ENCODE peak calls at places on chromosomes 3 and 15, in five cellular contexts. V is HepG2, W is H1, Y is GM12878, M is K562. Z is an unnamed sample.

GRCh38 chr3:183460059-183461052 is 31.9 kb upstream of the MCF2L2 start:
- DNase-seq in V (no peak), W (no peak), Y (no peak), M (no peak), Z (no peak)

GRCh38 chr3:159593927-159594605 is 394.6 kb upstream of the IL12A start:
- DNase-seq in V (no peak), W (no peak), Y (no peak), M (no peak), Z (no peak)

GRCh38 chr3:183502782-183503181 is 52.7 kb downstream of the KLHL6 start:
- DNase-seq in V (no peak), W (no peak), Y (no peak), M (no peak), Z (no peak)

GRCh38 chr3:197203714-197204146 is 94.7 kb downstream of the DLG1 start:
- DNase-seq in V (no peak), W (no peak), Y (no peak), M (no peak), Z (no peak)

GRCh38 chr3:55172913-55173312 is 245.1 kb upstream of the LRTM1 start:
- DNase-seq in V (no peak), W (no peak), Y (no peak), M (no peak), Z (no peak)

GRCh38 chr15:31495281-31495680 is 168.6 kb downstream of the KLF13 start:
- DNase-seq in V (no peak), W (no peak), Y (no peak), M (no peak), Z (no peak)

GRCh38 chr3:77102916-77103769 is 63.2 kb downstream of the ROBO2 start:
- DNase-seq in V (no peak), W (no peak), Y (no peak), M (no peak), Z (no peak)

GRCh38 chr15:85316244-85316934 is 64.0 kb upstream of the AKAP13 start:
- DNase-seq in V (peak), W (no peak), Y (no peak), M (no peak), Z (no peak)

GRCh38 chr15:58985443-58985842 is 2.0 kb upstream of the RNF111 start:
- DNase-seq in V (peak), W (no peak), Y (no peak), M (no peak), Z (no peak)

GRCh38 chr15:70047386-70048195 is 50.1 kb downstream of the TLE3 start:
- DNase-seq in V (no peak), W (no peak), Y (no peak), M (no peak), Z (no peak)

GRCh38 chr3:36650271-36650671 is 114.1 kb downstream of the DCLK3 start:
- DNase-seq in V (no peak), W (no peak), Y (no peak), M (no peak), Z (no peak)

GRCh38 chr3:14806641-14807263 is 12.0 kb upstream of the FGD5 start:
- DNase-seq in V (no peak), W (no peak), Y (no peak), M (no peak), Z (no peak)

GRCh38 chr3:178907081-178907480 is 164.5 kb downstream of the ZMAT3 start:
- DNase-seq in V (no peak), W (no peak), Y (no peak), M (no peak), Z (no peak)

GRCh38 chr15:73578036-73578435 is 55.2 kb downstream of the NPTN start:
- DNase-seq in V (no peak), W (no peak), Y (no peak), M (no peak), Z (no peak)

GRCh38 chr15:23647421-23648375 is at the start of gene MAGEL2:
- DNase-seq in V (no peak), W (no peak), Y (no peak), M (no peak), Z (no peak)

GRCh38 chr3:39228496-39228895 is 36.1 kb upstream of the XIRP1 start:
- DNase-seq in V (no peak), W (no peak), Y (no peak), M (no peak), Z (no peak)

GRCh38 chr15:68277131-68277604 is 377 bp upstream of the FEM1B start:
- DNase-seq in V (no peak), W (no peak), Y (no peak), M (no peak), Z (peak)

GRCh38 chr15:68272797-68273271 is 4.7 kb upstream of the FEM1B start:
- DNase-seq in V (no peak), W (no peak), Y (no peak), M (no peak), Z (no peak)

GRCh38 chr15:68276668-68277067 is 877 bp upstream of the FEM1B start:
- DNase-seq in V (no peak), W (no peak), Y (no peak), M (no peak), Z (no peak)

GRCh38 chr15:68274184-68274848 is 3.2 kb upstream of the FEM1B start:
- DNase-seq in V (no peak), W (no peak), Y (no peak), M (no peak), Z (no peak)

DNA sequence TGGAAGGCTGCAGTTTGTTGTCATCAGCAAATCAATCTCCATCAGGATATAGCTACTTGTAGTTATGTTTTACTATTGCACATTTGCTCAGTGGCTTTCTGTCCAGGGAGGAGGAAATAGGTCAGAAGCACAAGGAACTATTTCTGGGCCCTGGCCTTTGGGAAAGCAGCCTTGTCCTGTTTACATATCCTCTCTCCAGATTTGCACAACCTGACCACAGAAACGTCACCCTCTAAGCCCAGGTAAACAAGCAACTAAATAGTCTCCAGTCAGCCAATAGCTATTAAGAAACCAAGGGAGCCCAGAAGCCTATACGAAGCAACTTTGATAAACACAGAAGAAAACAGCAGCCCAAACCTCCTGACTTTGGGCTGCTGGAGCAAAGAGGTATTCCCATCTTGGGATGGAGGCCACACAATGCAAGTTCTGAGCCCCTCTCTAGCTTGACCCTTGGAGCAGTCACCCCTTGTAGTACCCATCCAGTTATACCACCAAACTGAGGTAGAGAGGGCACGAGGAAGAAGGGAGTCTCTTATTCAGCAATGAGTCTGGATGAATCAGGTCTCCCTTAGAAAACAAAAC is 2.3 kb upstream of the FEM1B start:
- DNase-seq in V (peak), W (no peak), Y (no peak), M (no peak), Z (peak)
- TF ChIP-seq KDM1A in V (no peak), W (no peak), Y (no peak), M (no peak), Z (no peak)

GRCh38 chr15:63895194-63895593 is 61.4 kb upstream of the HERC1 start:
- DNase-seq in V (no peak), W (no peak), Y (no peak), M (peak), Z (no peak)
- TF ChIP-seq KDM1A in V (no peak), W (no peak), Y (no peak), M (peak), Z (no peak)

GRCh38 chr3:104604326-104605010 is 762.2 kb upstream of the ALCAM start:
- DNase-seq in V (no peak), W (no peak), Y (no peak), M (no peak), Z (no peak)
- TF ChIP-seq KDM1A in V (no peak), W (no peak), Y (no peak), M (no peak), Z (no peak)

GRCh38 chr3:130850044-130850797 is 43.7 kb upstream of the ATP2C1 start:
- DNase-seq in V (no peak), W (no peak), Y (peak), M (peak), Z (no peak)
- TF ChIP-seq KDM1A in V (no peak), W (no peak), Y (no peak), M (peak), Z (no peak)

GRCh38 chr3:98972155-98972554 is 70.7 kb upstream of the DCBLD2 start:
- DNase-seq in V (peak), W (no peak), Y (no peak), M (no peak), Z (no peak)
- TF ChIP-seq KDM1A in V (no peak), W (no peak), Y (no peak), M (no peak), Z (no peak)

GRCh38 chr3:23999012-23999641 is 54.0 kb downstream of the NR1D2 start:
- DNase-seq in V (peak), W (peak), Y (no peak), M (peak), Z (peak)
- TF ChIP-seq KDM1A in V (no peak), W (no peak), Y (no peak), M (no peak), Z (no peak)

GRCh38 chr3:44848634-44849033 is 13.1 kb upstream of the TMEM42 start:
- DNase-seq in V (no peak), W (no peak), Y (no peak), M (no peak), Z (no peak)
- TF ChIP-seq KDM1A in V (no peak), W (no peak), Y (no peak), M (no peak), Z (no peak)

GRCh38 chr15:89760303-89761008 is 9.4 kb upstream of the MESP1 start:
- DNase-seq in V (peak), W (peak), Y (no peak), M (peak), Z (peak)
- TF ChIP-seq KDM1A in V (no peak), W (no peak), Y (no peak), M (no peak), Z (no peak)

DNA sequence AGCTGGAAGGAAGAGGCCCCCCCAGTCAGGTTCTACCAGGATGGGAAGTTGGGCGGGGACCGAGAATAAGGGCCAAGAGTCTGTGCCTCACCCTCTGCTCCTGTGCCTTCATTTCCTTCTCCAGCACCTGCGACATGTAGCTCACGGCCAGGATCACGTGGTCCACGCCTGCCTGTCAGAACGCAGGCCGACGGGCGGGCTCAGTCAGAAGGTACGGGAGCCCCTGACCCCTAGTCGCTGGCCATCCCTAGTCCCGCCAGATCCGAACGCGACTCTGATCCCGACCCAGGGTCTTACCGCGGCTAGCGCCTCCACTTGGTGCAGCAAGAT is 485 bp downstream of the GMPPB start:
- DNase-seq in V (peak), W (no peak), Y (no peak), M (peak), Z (no peak)
- TF ChIP-seq KDM1A in V (no peak), W (no peak), Y (no peak), M (no peak), Z (no peak)

GRCh38 chr3:129605593-129606521 is 619 bp downstream of the PLXND1 start:
- DNase-seq in V (no peak), W (no peak), Y (no peak), M (peak), Z (peak)
- TF ChIP-seq KDM1A in V (no peak), W (no peak), Y (no peak), M (no peak), Z (no peak)